ENCODE peak calls at places on chromosomes 2 and 18, in six cellular contexts. R is fibroblast of lung, L is B cell, W is ELR, N is posterior vena cava, Z is DMS53. K is an unnamed sample.

GRCh38 chr2:127884436-127884835 is 1.3 kb downstream of the AMMECR1L start:
- DNase-seq in Z (no peak), W (peak), N (no peak), R (peak), L (no peak), K (no peak)

GRCh38 chr2:190626656-190627055 is 22.2 kb upstream of the NAB1 start:
- DNase-seq in W (no peak), L (no peak), Z (no peak), N (no peak), R (no peak), K (no peak)

GRCh38 chr2:152716805-152717241 is 438 bp downstream of the PRPF40A start:
- DNase-seq in L (no peak), R (no peak), W (peak), N (no peak), Z (peak), K (no peak)

GRCh38 chr2:86064006-86064405 is 41.7 kb downstream of the POLR1A start:
- DNase-seq in R (peak), N (no peak), W (peak), L (no peak), Z (no peak), K (no peak)

GRCh38 chr2:88400398-88400797 is 52.1 kb downstream of the FOXI3 start:
- DNase-seq in R (no peak), Z (no peak), L (no peak), W (no peak), N (no peak), K (no peak)

GRCh38 chr2:56410140-56410539 is 226.3 kb downstream of the CCDC85A start:
- DNase-seq in Z (no peak), N (no peak), W (peak), R (no peak), L (no peak), K (no peak)

GRCh38 chr2:238895901-238896600 is 48.2 kb downstream of the TWIST2 start:
- DNase-seq in R (peak), Z (no peak), L (no peak), N (peak), W (peak), K (no peak)

GRCh38 chr2:42359894-42360483 is 1.0 kb downstream of the COX7A2L start:
- DNase-seq in W (peak), L (no peak), N (no peak), Z (peak), R (peak), K (no peak)

GRCh38 chr2:156470975-156471583 is 34.9 kb downstream of the GPD2 start:
- DNase-seq in R (no peak), W (no peak), N (no peak), L (no peak), Z (no peak), K (no peak)

GRCh38 chr18:59374112-59374511 is 15.0 kb upstream of the LMAN1 start:
- DNase-seq in R (no peak), Z (no peak), N (no peak), L (no peak), W (no peak), K (no peak)

GRCh38 chr2:68715353-68716041 is 19.1 kb upstream of the ARHGAP25 start:
- DNase-seq in W (peak), N (no peak), L (no peak), R (peak), Z (peak), K (no peak)

GRCh38 chr2:7887441-7887840 is 794.4 kb upstream of the ID2 start:
- DNase-seq in R (no peak), W (no peak), L (no peak), N (no peak), Z (no peak), K (no peak)

GRCh38 chr2:136118819-136119716 is 1.1 kb upstream of the CXCR4 start:
- DNase-seq in L (peak), R (no peak), Z (peak), W (no peak), N (peak), K (peak)

GRCh38 chr2:61117534-61117933 is 44.5 kb upstream of the C2orf74 start:
- DNase-seq in W (peak), Z (no peak), N (no peak), R (peak), L (no peak), K (no peak)

GRCh38 chr2:198630384-198630783 is 826.0 kb downstream of the PLCL1 start:
- DNase-seq in W (no peak), R (no peak), Z (no peak), L (no peak), N (no peak), K (no peak)

GRCh38 chr2:74019516-74019915 is 34.8 kb downstream of the TET3 start:
- DNase-seq in N (no peak), R (no peak), W (no peak), L (no peak), Z (no peak), K (no peak)

GRCh38 chr2:3644891-3645605 is 13.0 kb upstream of the ALLC start:
- DNase-seq in N (peak), Z (no peak), L (no peak), W (no peak), R (no peak), K (no peak)

GRCh38 chr2:69902213-69902922 is 8.6 kb downstream of the SNRNP27 start:
- DNase-seq in R (no peak), W (no peak), Z (no peak), L (no peak), N (peak), K (no peak)

GRCh38 chr2:119248311-119248710 is 24.7 kb downstream of the STEAP3 start:
- DNase-seq in W (peak), L (no peak), R (peak), N (no peak), Z (no peak), K (no peak)

K was measured in activated naive CD8-positive, alpha-beta T cell treated with anti-CD3 and anti-CD28 coated beads, Interleukin-2, amount 50 U/mL, for 16 hours.